ENCODE peak calls at places on chromosome 14, in eight cellular contexts. J, Y, A, S, N, P, H and W are unnamed samples.
A peak's percentile ranks its signal among the peaks of the same experiment; 100 is the strongest.

GRCh38 chr14:26845106-26845818 is 247.4 kb upstream of the NOVA1 start:
- DNase-seq in J (no peak), Y (no peak), A (no peak), S (no peak), N (no peak), P (no peak), H (no peak), W (no peak)

GRCh38 chr14:60064491-60065072 is 27.1 kb upstream of the PCNX4 start:
- DNase-seq in J (no peak), Y (peak; percentile 87), A (no peak), S (no peak), N (no peak), P (no peak), H (no peak), W (no peak)

GRCh38 chr14:78162202-78162601 is 8.0 kb upstream of the NRXN3 start:
- DNase-seq in J (no peak), Y (no peak), A (no peak), S (no peak), N (no peak), P (no peak), H (no peak), W (no peak)

GRCh38 chr14:38790916-38791315 is 312.1 kb downstream of the SEC23A start:
- DNase-seq in J (no peak), Y (no peak), A (no peak), S (no peak), N (no peak), P (no peak), H (no peak), W (no peak)

GRCh38 chr14:43116341-43116740 is 1390.7 kb downstream of the FSCB start:
- DNase-seq in J (no peak), Y (peak; percentile 46), A (no peak), S (no peak), N (no peak), P (no peak), H (no peak), W (no peak)

GRCh38 chr14:104283197-104284106 is 145.1 kb downstream of the KIF26A start:
- DNase-seq in J (peak; percentile 54), Y (no peak), A (peak; percentile 57), S (peak; percentile 12), N (no peak), P (peak; percentile 2), H (no peak), W (no peak)

GRCh38 chr14:101040538-101041442 is 137.3 kb upstream of the RTL1 start:
- DNase-seq in J (no peak), Y (peak; percentile 46), A (peak; percentile 18), S (no peak), N (no peak), P (no peak), H (no peak), W (no peak)

GRCh38 chr14:96279564-96279963 is 23.6 kb downstream of the BDKRB1 start:
- DNase-seq in J (no peak), Y (no peak), A (no peak), S (no peak), N (no peak), P (no peak), H (no peak), W (no peak)

GRCh38 chr14:32006267-32007110 is 70.6 kb upstream of the ARHGAP5 start:
- DNase-seq in J (no peak), Y (peak; percentile 85), A (no peak), S (no peak), N (no peak), P (peak; percentile 13), H (no peak), W (no peak)

GRCh38 chr14:24314377-24315193 is 3.3 kb downstream of the LTB4R start:
- DNase-seq in J (peak; percentile 47), Y (no peak), A (no peak), S (no peak), N (no peak), P (no peak), H (no peak), W (no peak)
- H3K27ac ChIP-seq in J (no peak overlapping the region), Y (no peak overlapping the region), A (peak overlapping the region; percentile 2), S (no peak overlapping the region), N (peak overlapping the region; percentile 95), P (no peak overlapping the region), H (no peak overlapping the region), W (no peak overlapping the region)

DNA sequence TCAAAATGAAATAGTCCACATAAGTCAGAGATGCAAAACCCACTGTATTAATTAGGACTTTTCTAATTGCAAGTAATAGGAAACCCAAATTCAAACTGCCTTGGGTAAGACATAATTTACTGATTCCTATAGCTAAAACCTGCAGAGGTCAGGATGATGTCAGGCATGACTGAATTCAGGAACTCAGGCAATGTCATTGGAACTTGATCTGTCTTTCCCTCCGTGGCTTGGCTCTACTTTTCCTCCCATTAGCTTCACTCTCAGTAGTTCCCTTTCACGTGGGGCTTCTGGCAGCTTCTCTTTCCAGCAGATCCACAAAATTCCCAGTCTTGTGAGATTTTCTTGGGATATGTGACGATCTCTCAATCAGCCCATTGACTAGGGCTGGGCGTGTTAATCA is 2.4 kb upstream of the JDP2 start:
- DNase-seq in J (no peak), Y (no peak), A (no peak), S (no peak), N (no peak), P (no peak), H (no peak), W (no peak)
- H3K27ac ChIP-seq in J (no peak overlapping the region), Y (no peak overlapping the region), A (no peak overlapping the region), S (no peak overlapping the region), N (peak overlapping the region; percentile 97), P (no peak overlapping the region), H (no peak overlapping the region), W (no peak overlapping the region)

GRCh38 chr14:102854397-102854703 is 68.1 kb upstream of the AMN start:
- DNase-seq in J (no peak), Y (no peak), A (no peak), S (no peak), N (no peak), P (no peak), H (no peak), W (no peak)
- H3K27ac ChIP-seq in J (no peak overlapping the region), Y (no peak overlapping the region), A (no peak overlapping the region), S (no peak overlapping the region), N (no peak overlapping the region), P (no peak overlapping the region), H (no peak overlapping the region), W (no peak overlapping the region)

GRCh38 chr14:99272669-99273024 is 650 bp upstream of the BCL11B start:
- DNase-seq in J (no peak), Y (no peak), A (no peak), S (no peak), N (no peak), P (no peak), H (no peak), W (no peak)

GRCh38 chr14:99273025-99273723 is 1.2 kb upstream of the BCL11B start:
- DNase-seq in J (no peak), Y (no peak), A (no peak), S (no peak), N (no peak), P (peak; percentile 75), H (peak; percentile 61), W (no peak)

GRCh38 chr14:99270491-99271287 is 1.3 kb downstream of the BCL11B start:
- DNase-seq in J (no peak), Y (no peak), A (no peak), S (no peak), N (no peak), P (peak; percentile 21), H (peak; percentile 65), W (no peak)

GRCh38 chr14:99271951-99272668 is at the start of gene BCL11B:
- DNase-seq in J (no peak), Y (peak; percentile 61), A (no peak), S (peak; percentile 47), N (peak; percentile 46), P (peak; percentile 84), H (peak; percentile 94), W (peak; percentile 41)

DNA sequence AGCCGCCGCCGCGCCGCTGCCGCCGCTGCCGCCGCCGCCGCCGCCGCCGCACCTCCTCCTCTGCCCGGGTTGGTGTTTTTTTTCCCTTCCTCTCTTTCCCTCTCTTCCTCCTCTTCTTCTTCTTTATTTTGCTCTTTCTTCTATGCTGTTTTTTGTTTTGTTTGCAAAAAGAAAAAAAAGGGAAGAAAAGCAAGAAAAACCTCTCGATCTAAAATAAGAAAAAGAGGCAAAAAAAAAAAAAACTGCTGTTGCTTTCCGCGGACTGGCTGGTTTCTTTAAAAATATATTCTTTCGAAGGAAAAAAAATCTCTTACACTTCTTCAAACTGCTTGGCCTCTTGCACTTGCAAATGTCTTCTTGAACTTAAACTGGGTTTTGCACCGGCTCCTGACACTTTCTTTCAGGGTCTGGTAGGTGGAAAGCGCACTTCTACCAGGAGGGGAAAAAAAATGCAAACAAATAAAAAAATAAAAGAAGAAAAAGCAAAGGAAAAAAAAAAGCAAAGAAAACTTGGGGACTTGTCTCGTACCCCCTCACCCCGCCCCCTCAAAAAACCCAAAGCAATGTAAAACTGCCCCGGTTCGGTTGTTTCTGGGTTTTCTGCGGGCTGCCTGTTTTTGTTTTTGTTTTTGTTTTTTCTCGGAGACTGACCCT is 582 bp downstream of the BCL11B start:
- DNase-seq in J (no peak), Y (no peak), A (no peak), S (no peak), N (no peak), P (no peak), H (no peak), W (no peak)
- H3K27ac ChIP-seq in J (no peak overlapping the region), Y (no peak overlapping the region), A (no peak overlapping the region), S (no peak overlapping the region), N (no peak overlapping the region), P (no peak overlapping the region), H (no peak overlapping the region), W (no peak overlapping the region)

DNA sequence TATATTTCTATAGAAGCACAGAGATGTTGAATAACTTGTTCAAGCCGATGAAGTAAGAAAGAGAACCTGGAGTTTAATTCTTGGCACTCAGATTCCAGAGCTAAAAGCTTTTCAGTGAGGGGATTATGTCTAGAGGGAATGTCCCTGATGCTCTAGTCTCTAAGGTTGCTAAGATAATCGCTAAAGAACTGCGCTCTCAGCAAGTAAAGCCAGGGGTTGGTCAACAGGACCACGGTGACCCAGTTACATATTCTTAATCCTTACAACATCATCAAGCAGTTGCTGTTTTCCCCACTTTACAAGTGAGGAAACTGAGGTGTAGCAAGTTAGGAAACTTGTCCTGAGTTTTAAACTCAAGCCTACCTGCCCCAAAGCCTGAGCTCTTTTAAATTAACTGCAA is 110.8 kb downstream of the DAD1 start:
- DNase-seq in J (no peak), Y (no peak), A (no peak), S (no peak), N (no peak), P (no peak), H (no peak), W (no peak)
- H3K27ac ChIP-seq in J (no peak overlapping the region), Y (no peak overlapping the region), A (no peak overlapping the region), S (peak overlapping the region; percentile 7), N (no peak overlapping the region), P (no peak overlapping the region), H (no peak overlapping the region), W (no peak overlapping the region)

GRCh38 chr14:94394594-94395305 is 6.3 kb upstream of the SERPINA1 start:
- DNase-seq in J (no peak), Y (no peak), A (no peak), S (peak; percentile 70), N (peak; percentile 21), P (no peak), H (no peak), W (peak; percentile 55)
- H3K27ac ChIP-seq in J (peak overlapping the region; percentile 77), Y (no peak overlapping the region), A (no peak overlapping the region), S (no peak overlapping the region), N (no peak overlapping the region), P (no peak overlapping the region), H (no peak overlapping the region), W (peak overlapping the region; percentile 16)